ENCODE peak calls at places on chromosomes 11 and 22, in eight cellular contexts. I is endothelial cell of umbilical vein, Y is Peyer's patch, J is body of pancreas, V is tibial nerve, U is lower leg skin, C is NB4, M is ovary. B is an unnamed sample.

GRCh38 chr11:72833083-72833733 is 19.0 kb downstream of the ATG16L2 start:
- DNase-seq in J (no peak), V (no peak), M (no peak), I (no peak), C (no peak), Y (no peak), U (no peak), B (no peak)

GRCh38 chr11:20310137-20310536 is 53.4 kb upstream of the HTATIP2 start:
- DNase-seq in M (no peak), J (no peak), I (no peak), V (no peak), Y (no peak), C (no peak), U (no peak), B (no peak)

GRCh38 chr11:125328181-125328580 is 163.6 kb downstream of the PKNOX2 start:
- DNase-seq in U (no peak), V (no peak), I (no peak), C (no peak), Y (no peak), J (no peak), M (no peak), B (no peak)

GRCh38 chr11:93089474-93090102 is 108.2 kb downstream of the SLC36A4 start:
- DNase-seq in I (peak), V (peak), C (peak), U (peak), Y (no peak), J (peak), M (no peak), B (no peak)

GRCh38 chr11:45624095-45624494 is 41.3 kb downstream of the CHST1 start:
- DNase-seq in Y (no peak), U (no peak), C (no peak), M (no peak), I (no peak), V (no peak), J (no peak), B (no peak)

GRCh38 chr11:8748317-8748716 is 65.7 kb downstream of the RPL27A start:
- DNase-seq in U (no peak), Y (no peak), J (no peak), M (no peak), I (no peak), V (no peak), C (no peak), B (no peak)

GRCh38 chr11:73192272-73192671 is 25.8 kb upstream of the P2RY2 start:
- DNase-seq in U (peak), J (no peak), Y (no peak), I (no peak), V (no peak), C (peak), M (peak), B (no peak)

GRCh38 chr22:30318773-30319419 is 7.8 kb downstream of the TBC1D10A start:
- DNase-seq in U (no peak), Y (no peak), J (no peak), M (no peak), I (no peak), V (no peak), C (no peak), B (no peak)

GRCh38 chr11:92314499-92314898 is 89.9 kb downstream of the FAT3 start:
- DNase-seq in Y (no peak), C (no peak), J (no peak), U (no peak), M (no peak), V (no peak), I (no peak), B (no peak)

GRCh38 chr11:78921517-78921916 is 346.9 kb upstream of the NARS2 start:
- DNase-seq in V (no peak), C (peak), I (no peak), U (no peak), M (no peak), J (no peak), Y (no peak), B (no peak)

GRCh38 chr11:5736396-5736795 is at the start of gene OR56B1:
- DNase-seq in U (no peak), Y (no peak), V (no peak), M (no peak), I (no peak), C (no peak), J (no peak), B (peak)

GRCh38 chr22:46436595-46437163 is 100.7 kb downstream of the CELSR1 start:
- DNase-seq in Y (no peak), V (no peak), J (no peak), U (no peak), I (no peak), C (no peak), M (no peak), B (peak)

DNA sequence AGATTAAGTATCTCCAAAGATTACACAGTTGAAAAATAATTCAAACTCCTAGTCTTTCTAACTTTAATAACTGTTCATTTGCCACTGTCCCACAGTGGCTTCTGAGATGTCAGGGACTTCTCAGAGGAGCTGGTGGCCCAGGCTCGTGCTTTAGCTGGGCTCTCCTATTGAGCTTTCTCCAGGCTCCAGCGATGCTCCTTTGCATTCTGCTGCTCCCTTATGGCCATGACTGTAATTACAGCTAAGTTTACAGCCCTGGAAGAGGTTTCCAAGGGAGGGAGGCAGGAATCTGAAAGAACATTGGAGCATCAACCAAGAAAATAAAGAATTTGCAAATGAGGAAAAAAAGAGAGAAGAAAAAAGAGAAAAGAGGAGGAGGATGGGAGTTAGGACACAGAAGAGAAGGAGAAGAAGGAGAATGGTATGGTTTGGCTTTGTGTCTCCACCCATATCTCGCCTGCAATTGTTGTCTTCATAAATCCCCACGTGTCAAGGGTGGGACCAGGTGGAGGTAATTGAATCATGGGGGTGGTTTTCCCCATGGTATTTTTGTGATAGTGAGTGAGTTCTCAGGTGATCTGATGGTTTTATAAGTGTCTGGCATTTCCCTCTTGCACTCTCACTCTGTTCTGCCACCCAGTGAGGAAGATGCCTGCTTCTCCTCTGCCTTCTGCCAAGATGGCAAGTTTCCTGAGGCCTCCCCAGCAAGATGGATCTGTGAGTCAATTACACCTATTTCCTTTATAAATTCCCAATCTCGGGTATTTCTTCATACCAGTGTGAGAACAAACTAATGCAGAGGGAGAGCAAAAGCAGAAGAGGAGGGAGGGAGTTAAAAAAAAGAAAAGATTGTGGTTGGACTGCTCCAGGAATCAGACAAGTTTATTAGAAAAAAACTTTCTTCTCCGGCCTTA is 857.0 kb downstream of the KCNA4 start:
- DNase-seq in Y (no peak), V (no peak), U (no peak), C (peak), J (peak), M (no peak), I (peak), B (peak)
- TF ChIP-seq POLR2A in Y (no peak), V (no peak), U (no peak), C (no peak), J (no peak), M (no peak), I (no peak), B (no peak)

GRCh38 chr11:65870706-65871681 is 1.6 kb downstream of the EFEMP2 start:
- DNase-seq in V (no peak), M (no peak), J (no peak), C (peak), Y (no peak), I (no peak), U (no peak), B (no peak)
- TF ChIP-seq POLR2A in V (no peak), M (no peak), J (no peak), C (no peak), Y (no peak), I (no peak), U (no peak), B (no peak)

GRCh38 chr11:120184946-120185677 is 25.7 kb upstream of the OAF start:
- DNase-seq in C (no peak), M (peak), I (no peak), V (peak), Y (no peak), J (peak), U (no peak), B (no peak)

GRCh38 chr11:120186408-120186798 is 24.4 kb upstream of the OAF start:
- DNase-seq in J (no peak), U (no peak), C (no peak), V (no peak), I (no peak), M (no peak), Y (no peak), B (no peak)

GRCh38 chr11:120188371-120188770 is 22.5 kb upstream of the OAF start:
- DNase-seq in U (no peak), J (no peak), I (no peak), V (no peak), C (no peak), M (no peak), Y (no peak), B (no peak)

GRCh38 chr11:120185678-120186407 is 25.0 kb upstream of the OAF start:
- DNase-seq in C (no peak), U (no peak), J (no peak), M (peak), Y (no peak), I (no peak), V (no peak), B (no peak)

DNA sequence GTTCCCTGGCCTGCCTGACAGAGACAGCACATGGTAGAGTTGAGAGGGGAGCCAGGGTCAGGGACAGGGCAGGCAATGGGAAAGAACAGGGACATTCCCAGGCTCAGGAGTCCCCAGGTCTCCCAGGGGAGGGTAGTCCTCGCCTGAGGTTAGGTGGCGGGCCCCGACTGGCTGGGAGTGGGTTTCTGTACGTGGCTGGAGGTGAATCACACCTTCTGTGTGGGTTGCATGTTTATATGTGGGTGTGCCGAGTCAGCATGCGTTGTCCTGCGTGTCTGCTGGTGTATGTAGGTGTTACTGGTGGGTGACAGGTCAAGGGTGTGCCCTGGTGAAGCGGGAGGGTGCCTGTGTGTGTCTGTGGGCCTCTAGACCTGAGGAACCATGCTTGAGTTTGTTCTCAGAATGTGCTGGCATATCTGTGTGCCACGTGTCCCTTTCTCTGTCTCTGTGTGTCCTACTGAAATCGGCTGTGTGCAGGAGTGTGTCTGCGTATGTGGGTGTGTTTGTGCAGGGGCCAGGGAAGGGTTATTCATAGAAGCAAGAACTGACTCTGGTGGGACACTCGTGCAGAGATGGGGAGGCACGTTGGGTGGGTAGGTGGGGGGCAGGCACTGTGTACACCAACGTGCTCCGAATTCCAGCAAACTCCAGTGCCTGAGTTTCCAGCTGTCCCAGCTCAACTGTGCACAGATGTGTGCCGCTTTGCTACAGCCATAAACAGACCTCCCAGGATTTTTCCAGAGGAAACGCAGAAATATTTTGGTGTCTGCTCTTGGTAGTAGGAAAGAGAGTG is 23.8 kb upstream of the OAF start:
- DNase-seq in Y (no peak), I (no peak), M (peak), U (no peak), J (peak), V (no peak), C (no peak), B (no peak)
- TF ChIP-seq POLR2A in Y (peak), I (no peak), M (no peak), U (no peak), J (peak), V (no peak), C (no peak), B (no peak)

GRCh38 chr11:130475426-130476053 is 27.1 kb downstream of the ADAMTS15 start:
- DNase-seq in Y (no peak), J (no peak), V (peak), U (no peak), I (no peak), C (no peak), M (no peak), B (no peak)

GRCh38 chr11:130473795-130474377 is 25.4 kb downstream of the ADAMTS15 start:
- DNase-seq in M (no peak), I (no peak), U (no peak), V (no peak), C (no peak), J (no peak), Y (no peak), B (no peak)

GRCh38 chr11:130473056-130473794 is 24.8 kb downstream of the ADAMTS15 start:
- DNase-seq in I (no peak), C (no peak), J (no peak), M (no peak), Y (no peak), V (no peak), U (no peak), B (no peak)

GRCh38 chr11:130476200-130476921 is 27.9 kb downstream of the ADAMTS15 start:
- DNase-seq in C (no peak), V (peak), I (no peak), Y (no peak), U (peak), J (no peak), M (no peak), B (no peak)

GRCh38 chr11:130474637-130475400 is 26.4 kb downstream of the ADAMTS15 start:
- DNase-seq in J (no peak), I (no peak), U (no peak), Y (no peak), V (no peak), M (no peak), C (no peak), B (no peak)
- TF ChIP-seq POLR2A in J (no peak), I (no peak), U (no peak), Y (no peak), V (no peak), M (no peak), C (no peak), B (no peak)

DNA sequence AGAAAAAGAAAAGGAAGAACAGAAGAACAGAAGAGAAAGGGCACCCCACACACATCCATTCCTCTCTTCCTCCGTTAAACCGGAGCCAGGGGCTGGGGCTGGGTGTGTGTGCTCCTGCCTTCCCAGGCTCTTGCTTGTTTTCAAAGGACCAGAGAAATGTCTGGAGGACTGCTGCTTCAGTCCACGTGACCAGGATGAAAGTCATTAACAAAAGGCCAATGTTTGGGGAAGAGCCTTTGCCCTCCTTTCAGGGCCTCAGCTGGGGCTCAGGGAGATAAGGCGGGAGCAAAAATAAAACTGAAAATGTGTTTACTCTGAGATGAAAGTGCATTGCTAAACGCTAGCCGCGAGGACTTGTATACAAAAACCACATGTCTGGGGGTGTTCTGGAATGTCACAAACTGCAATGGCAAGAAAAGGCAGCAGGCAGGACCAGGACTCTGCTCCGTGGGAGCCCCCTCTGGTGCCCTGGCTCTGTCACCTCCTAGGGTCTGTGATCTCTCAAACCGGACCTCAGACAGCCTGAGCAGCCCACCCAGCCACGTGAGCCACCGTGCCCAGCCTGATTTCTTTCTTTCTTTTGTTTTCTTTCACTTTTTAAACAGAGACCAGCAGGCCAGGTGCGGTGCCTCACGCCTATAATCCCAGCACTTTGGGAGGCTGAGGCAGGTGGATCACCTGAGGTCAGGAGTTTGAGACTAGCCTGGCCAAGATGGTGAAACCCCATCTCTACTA is 31.6 kb upstream of the MYH9 start:
- DNase-seq in V (peak), Y (peak), M (peak), I (peak), J (peak), U (no peak), C (peak), B (no peak)
- TF ChIP-seq POLR2A in V (no peak), Y (no peak), M (peak), I (no peak), J (no peak), U (no peak), C (no peak), B (no peak)

GRCh38 chr11:58577441-58578135 is 1.3 kb upstream of the ZFP91 start:
- DNase-seq in V (no peak), U (no peak), I (peak), C (peak), J (peak), M (no peak), Y (peak), B (no peak)
- TF ChIP-seq POLR2A in V (peak), U (no peak), I (peak), C (peak), J (peak), M (peak), Y (peak), B (peak)

GRCh38 chr11:106021181-106021966 is 666 bp downstream of the MSANTD4 start:
- DNase-seq in C (peak), V (no peak), U (no peak), I (no peak), J (no peak), Y (peak), M (no peak), B (no peak)

GRCh38 chr11:106017088-106017487 is 5.0 kb downstream of the MSANTD4 start:
- DNase-seq in I (no peak), J (no peak), M (no peak), Y (no peak), V (no peak), C (no peak), U (no peak), B (no peak)

GRCh38 chr11:106022795-106023275 is 795 bp upstream of the MSANTD4 start:
- DNase-seq in J (no peak), Y (no peak), V (peak), M (no peak), U (no peak), C (peak), I (no peak), B (no peak)

GRCh38 chr11:106021967-106022794 is at the start of gene MSANTD4:
- DNase-seq in I (peak), V (peak), U (peak), M (peak), Y (peak), J (peak), C (peak), B (peak)
- TF ChIP-seq POLR2A in I (peak), V (peak), U (no peak), M (no peak), Y (no peak), J (peak), C (peak), B (peak)

DNA sequence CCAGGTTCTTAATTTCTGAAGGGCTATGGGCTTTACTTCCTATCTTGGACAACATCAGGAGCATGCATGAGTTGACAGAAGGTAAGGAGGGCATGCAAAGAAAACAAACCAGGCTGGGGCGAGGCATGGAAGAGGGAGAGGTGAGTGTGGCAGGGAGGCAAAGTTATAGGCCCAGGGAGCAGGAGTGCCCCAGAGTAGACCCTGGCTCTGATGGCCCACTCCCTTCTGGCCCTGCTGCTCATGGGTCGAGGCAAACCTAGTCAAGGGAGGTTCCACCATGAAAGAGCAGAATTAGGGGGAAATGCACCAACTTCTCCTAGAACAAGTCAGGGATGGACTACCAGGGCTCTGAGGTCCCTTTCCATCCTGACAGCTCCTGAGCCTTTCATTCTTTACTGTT is 10.2 kb downstream of the CHRNA10 start:
- DNase-seq in C (no peak), I (no peak), Y (no peak), M (no peak), J (no peak), V (no peak), U (no peak), B (no peak)
- TF ChIP-seq POLR2A in C (no peak), I (no peak), Y (no peak), M (no peak), J (no peak), V (no peak), U (no peak), B (no peak)

B was measured in H54.